ENCODE peak calls at places on chromosomes 5 and 9, in five cellular contexts. L is stimulated activated CD4-positive, alpha-beta T cell treated with anti-CD3 and anti-CD28 coated beads, Interleukin-2, amount 100 ng/mL, for 48 hours; V is H9; J is upper lobe of right lung; Y is IMR-90. G is an unnamed sample.

GRCh38 chr5:128356011-128356410 is 182.0 kb downstream of the FBN2 start:
- DNase-seq in L (no peak), V (no peak), J (no peak), Y (no peak), G (no peak)

GRCh38 chr9:73149371-73150067 is 2.1 kb upstream of the ANXA1 start:
- DNase-seq in L (no peak), V (no peak), J (no peak), Y (peak), G (no peak)

GRCh38 chr5:133523013-133523658 is 89.2 kb downstream of the FSTL4 start:
- DNase-seq in L (no peak), V (no peak), J (no peak), Y (no peak), G (no peak)

GRCh38 chr5:95448836-95449235 is 57.7 kb downstream of the FAM81B start:
- DNase-seq in L (no peak), V (no peak), J (no peak), Y (no peak), G (no peak)

GRCh38 chr9:121353246-121353975 is 16.6 kb downstream of the STOM start:
- DNase-seq in L (no peak), V (no peak), J (no peak), Y (no peak), G (no peak)

GRCh38 chr9:99445920-99446319 is 223.8 kb downstream of the SEC61B start:
- DNase-seq in L (no peak), V (no peak), J (no peak), Y (no peak), G (no peak)

GRCh38 chr9:107487521-107488399 is 1.8 kb downstream of the KLF4 start:
- DNase-seq in L (no peak), V (peak), J (peak), Y (no peak), G (no peak)

GRCh38 chr9:135700525-135700924 is 1.2 kb upstream of the SOHLH1 start:
- DNase-seq in L (no peak), V (no peak), J (no peak), Y (no peak), G (no peak)

GRCh38 chr5:35990524-35990923 is 666 bp downstream of the UGT3A1 start:
- DNase-seq in L (no peak), V (peak), J (no peak), Y (no peak), G (no peak)

GRCh38 chr5:39194466-39195136 is 24.8 kb downstream of the FYB1 start:
- DNase-seq in L (no peak), V (no peak), J (no peak), Y (peak), G (no peak)

GRCh38 chr5:179980767-179981166 is 73.1 kb upstream of the TBC1D9B start:
- DNase-seq in L (no peak), V (no peak), J (no peak), Y (no peak), G (no peak)

GRCh38 chr9:136046555-136046921 is 48.6 kb downstream of the NACC2 start:
- DNase-seq in L (no peak), V (no peak), J (no peak), Y (no peak), G (no peak)

GRCh38 chr9:85432599-85432998 is 309.2 kb downstream of the AGTPBP1 start:
- DNase-seq in L (no peak), V (no peak), J (no peak), Y (no peak), G (no peak)

GRCh38 chr9:81411961-81412360 is 277.4 kb downstream of the TLE1 start:
- DNase-seq in L (no peak), V (no peak), J (no peak), Y (peak), G (no peak)

GRCh38 chr5:107248065-107248695 is 422.6 kb downstream of the EFNA5 start:
- DNase-seq in L (peak), V (peak), J (no peak), Y (peak), G (no peak)

GRCh38 chr5:82107277-82107676 is 135.5 kb downstream of the ATG10 start:
- DNase-seq in L (no peak), V (no peak), J (no peak), Y (peak), G (no peak)

GRCh38 chr5:139745121-139745799 is 50.3 kb upstream of the PSD2 start:
- DNase-seq in L (peak), V (peak), J (no peak), Y (peak), G (no peak)

GRCh38 chr5:101904736-101905135 is 391.3 kb downstream of the SLCO4C1 start:
- DNase-seq in L (no peak), V (no peak), J (no peak), Y (no peak), G (no peak)

GRCh38 chr5:55917402-55918096 is 66.4 kb downstream of the IL31RA start:
- DNase-seq in L (no peak), V (no peak), J (no peak), Y (no peak), G (no peak)

GRCh38 chr9:4548796-4549725 is 58.8 kb downstream of the SLC1A1 start:
- DNase-seq in L (no peak), V (peak), J (peak), Y (no peak), G (no peak)

GRCh38 chr5:83270311-83270710 is 193.0 kb downstream of the XRCC4 start:
- DNase-seq in L (no peak), V (no peak), J (no peak), Y (no peak), G (no peak)

GRCh38 chr5:56328753-56329560 is 95.8 kb upstream of the ANKRD55 start:
- DNase-seq in L (no peak), V (no peak), J (no peak), Y (peak), G (no peak)

GRCh38 chr9:115524467-115525059 is 406.6 kb upstream of the TNC start:
- DNase-seq in L (no peak), V (no peak), J (no peak), Y (peak), G (no peak)

GRCh38 chr5:102865171-102865509 is 110.0 kb downstream of the PAM start:
- DNase-seq in L (no peak), V (no peak), J (no peak), Y (peak), G (no peak)

GRCh38 chr5:97550164-97550563 is 367.1 kb upstream of the RIOK2 start:
- DNase-seq in L (no peak), V (no peak), J (no peak), Y (peak), G (no peak)

GRCh38 chr5:73447234-73448071 is 1.1 kb downstream of the FOXD1 start:
- DNase-seq in L (no peak), V (peak), J (peak), Y (peak), G (no peak)

GRCh38 chr9:90956026-90956810 is 154.6 kb downstream of the SYK start:
- DNase-seq in L (no peak), V (no peak), J (no peak), Y (peak), G (no peak)

GRCh38 chr5:31334061-31334700 is 140.7 kb downstream of the CDH6 start:
- DNase-seq in L (no peak), V (no peak), J (no peak), Y (no peak), G (no peak)

GRCh38 chr5:9619331-9620092 is 10.6 kb downstream of the TAS2R1 start:
- DNase-seq in L (no peak), V (no peak), J (no peak), Y (no peak), G (no peak)

GRCh38 chr5:56160723-56161445 is 72.2 kb downstream of the ANKRD55 start:
- DNase-seq in L (no peak), V (no peak), J (no peak), Y (no peak), G (no peak)

GRCh38 chr9:14731294-14731981 is 8.9 kb upstream of the CER1 start:
- DNase-seq in L (no peak), V (no peak), J (no peak), Y (no peak), G (no peak)

GRCh38 chr9:91954841-91955471 is 4.9 kb upstream of the ROR2 start:
- DNase-seq in L (peak), V (peak), J (no peak), Y (peak), G (no peak)

GRCh38 chr5:73233053-73233460 is 60.1 kb downstream of the TMEM174 start:
- DNase-seq in L (no peak), V (peak), J (no peak), Y (no peak), G (no peak)

GRCh38 chr5:62011072-62011664 is 294.8 kb upstream of the KIF2A start:
- DNase-seq in L (no peak), V (no peak), J (no peak), Y (no peak), G (no peak)